ENCODE peak calls at places on chromosomes 2 and 18, in nine cellular contexts. One of them, this sample, is unnamed.

GRCh38 chr2:96533292-96534073 is 3.1 kb upstream of the ARID5A start:
- DNase-seq in lower lobe of right lung: peak
- DNase-seq in brain microvascular endothelial cell: no peak
- DNase-seq in fibroblast of villous mesenchyme: peak
- DNase-seq in PC-9: peak
- DNase-seq in cardiac fibroblast: peak
- DNase-seq in CD14-positive monocyte: peak
- DNase-seq in BE2C: no peak
- DNase-seq in RWPE1: peak
- DNase-seq in this sample: peak

GRCh38 chr2:153819501-153819900 is 52.2 kb upstream of the GALNT13 start:
- DNase-seq in lower lobe of right lung: no peak
- DNase-seq in brain microvascular endothelial cell: no peak
- DNase-seq in fibroblast of villous mesenchyme: no peak
- DNase-seq in PC-9: no peak
- DNase-seq in cardiac fibroblast: no peak
- DNase-seq in CD14-positive monocyte: no peak
- DNase-seq in BE2C: no peak
- DNase-seq in RWPE1: no peak
- DNase-seq in this sample: no peak

GRCh38 chr18:22504665-22505064 is 87.0 kb upstream of the CTAGE1 start:
- DNase-seq in lower lobe of right lung: no peak
- DNase-seq in brain microvascular endothelial cell: no peak
- DNase-seq in fibroblast of villous mesenchyme: peak
- DNase-seq in PC-9: no peak
- DNase-seq in cardiac fibroblast: no peak
- DNase-seq in CD14-positive monocyte: no peak
- DNase-seq in BE2C: no peak
- DNase-seq in RWPE1: peak
- DNase-seq in this sample: no peak

GRCh38 chr2:230906471-230907230 is 18.4 kb downstream of the GPR55 start:
- DNase-seq in lower lobe of right lung: no peak
- DNase-seq in brain microvascular endothelial cell: no peak
- DNase-seq in fibroblast of villous mesenchyme: no peak
- DNase-seq in PC-9: no peak
- DNase-seq in cardiac fibroblast: no peak
- DNase-seq in CD14-positive monocyte: no peak
- DNase-seq in BE2C: no peak
- DNase-seq in RWPE1: no peak
- DNase-seq in this sample: no peak

GRCh38 chr2:237669628-237670351 is 42.4 kb downstream of the LRRFIP1 start:
- DNase-seq in lower lobe of right lung: no peak
- DNase-seq in brain microvascular endothelial cell: peak
- DNase-seq in fibroblast of villous mesenchyme: peak
- DNase-seq in PC-9: no peak
- DNase-seq in cardiac fibroblast: peak
- DNase-seq in CD14-positive monocyte: no peak
- DNase-seq in BE2C: peak
- DNase-seq in RWPE1: no peak
- DNase-seq in this sample: peak

GRCh38 chr2:1781291-1782080 is 37.2 kb upstream of the PXDN start:
- DNase-seq in lower lobe of right lung: no peak
- DNase-seq in brain microvascular endothelial cell: peak
- DNase-seq in fibroblast of villous mesenchyme: no peak
- DNase-seq in PC-9: no peak
- DNase-seq in cardiac fibroblast: no peak
- DNase-seq in CD14-positive monocyte: no peak
- DNase-seq in BE2C: no peak
- DNase-seq in RWPE1: no peak
- DNase-seq in this sample: no peak

GRCh38 chr2:205766765-205767359 is 84.6 kb downstream of the NRP2 start:
- DNase-seq in lower lobe of right lung: peak
- DNase-seq in brain microvascular endothelial cell: peak
- DNase-seq in fibroblast of villous mesenchyme: peak
- DNase-seq in PC-9: peak
- DNase-seq in cardiac fibroblast: peak
- DNase-seq in CD14-positive monocyte: no peak
- DNase-seq in BE2C: peak
- DNase-seq in RWPE1: peak
- DNase-seq in this sample: peak

GRCh38 chr2:235669983-235670962 is 176.4 kb downstream of the AGAP1 start:
- DNase-seq in lower lobe of right lung: peak
- DNase-seq in brain microvascular endothelial cell: peak
- DNase-seq in fibroblast of villous mesenchyme: peak
- DNase-seq in PC-9: peak
- DNase-seq in cardiac fibroblast: peak
- DNase-seq in CD14-positive monocyte: no peak
- DNase-seq in BE2C: peak
- DNase-seq in RWPE1: peak
- DNase-seq in this sample: peak

GRCh38 chr2:19669605-19670004 is 232.2 kb downstream of the TTC32 start:
- DNase-seq in lower lobe of right lung: no peak
- DNase-seq in brain microvascular endothelial cell: no peak
- DNase-seq in fibroblast of villous mesenchyme: peak
- DNase-seq in PC-9: no peak
- DNase-seq in cardiac fibroblast: no peak
- DNase-seq in CD14-positive monocyte: no peak
- DNase-seq in BE2C: no peak
- DNase-seq in RWPE1: no peak
- DNase-seq in this sample: no peak

GRCh38 chr2:178059656-178060055 is 12.9 kb downstream of the PDE11A start:
- DNase-seq in lower lobe of right lung: no peak
- DNase-seq in brain microvascular endothelial cell: no peak
- DNase-seq in fibroblast of villous mesenchyme: no peak
- DNase-seq in PC-9: no peak
- DNase-seq in cardiac fibroblast: no peak
- DNase-seq in CD14-positive monocyte: no peak
- DNase-seq in BE2C: no peak
- DNase-seq in RWPE1: no peak
- DNase-seq in this sample: no peak

GRCh38 chr2:70949086-70949485 is 13.4 kb downstream of the ATP6V1B1 start:
- DNase-seq in lower lobe of right lung: no peak
- DNase-seq in brain microvascular endothelial cell: no peak
- DNase-seq in fibroblast of villous mesenchyme: no peak
- DNase-seq in PC-9: no peak
- DNase-seq in cardiac fibroblast: no peak
- DNase-seq in CD14-positive monocyte: no peak
- DNase-seq in BE2C: no peak
- DNase-seq in RWPE1: no peak
- DNase-seq in this sample: no peak

GRCh38 chr2:219175486-219175885 is 1.2 kb downstream of the CNPPD1 start:
- DNase-seq in lower lobe of right lung: no peak
- DNase-seq in brain microvascular endothelial cell: no peak
- DNase-seq in fibroblast of villous mesenchyme: no peak
- DNase-seq in PC-9: no peak
- DNase-seq in cardiac fibroblast: no peak
- DNase-seq in CD14-positive monocyte: no peak
- DNase-seq in BE2C: no peak
- DNase-seq in RWPE1: no peak
- DNase-seq in this sample: no peak

GRCh38 chr2:219174801-219175200 is 1.9 kb downstream of the CNPPD1 start:
- DNase-seq in lower lobe of right lung: no peak
- DNase-seq in brain microvascular endothelial cell: no peak
- DNase-seq in fibroblast of villous mesenchyme: no peak
- DNase-seq in PC-9: no peak
- DNase-seq in cardiac fibroblast: no peak
- DNase-seq in CD14-positive monocyte: no peak
- DNase-seq in BE2C: no peak
- DNase-seq in RWPE1: no peak
- DNase-seq in this sample: no peak

GRCh38 chr2:219176818-219177593 is at the start of gene CNPPD1:
- DNase-seq in lower lobe of right lung: peak
- DNase-seq in brain microvascular endothelial cell: peak
- DNase-seq in fibroblast of villous mesenchyme: peak
- DNase-seq in PC-9: peak
- DNase-seq in cardiac fibroblast: peak
- DNase-seq in CD14-positive monocyte: peak
- DNase-seq in BE2C: peak
- DNase-seq in RWPE1: peak
- DNase-seq in this sample: peak

GRCh38 chr2:219177594-219178376 is at the start of gene RETREG2:
- DNase-seq in lower lobe of right lung: peak
- DNase-seq in brain microvascular endothelial cell: peak
- DNase-seq in fibroblast of villous mesenchyme: peak
- DNase-seq in PC-9: peak
- DNase-seq in cardiac fibroblast: peak
- DNase-seq in CD14-positive monocyte: peak
- DNase-seq in BE2C: peak
- DNase-seq in RWPE1: peak
- DNase-seq in this sample: peak

DNA sequence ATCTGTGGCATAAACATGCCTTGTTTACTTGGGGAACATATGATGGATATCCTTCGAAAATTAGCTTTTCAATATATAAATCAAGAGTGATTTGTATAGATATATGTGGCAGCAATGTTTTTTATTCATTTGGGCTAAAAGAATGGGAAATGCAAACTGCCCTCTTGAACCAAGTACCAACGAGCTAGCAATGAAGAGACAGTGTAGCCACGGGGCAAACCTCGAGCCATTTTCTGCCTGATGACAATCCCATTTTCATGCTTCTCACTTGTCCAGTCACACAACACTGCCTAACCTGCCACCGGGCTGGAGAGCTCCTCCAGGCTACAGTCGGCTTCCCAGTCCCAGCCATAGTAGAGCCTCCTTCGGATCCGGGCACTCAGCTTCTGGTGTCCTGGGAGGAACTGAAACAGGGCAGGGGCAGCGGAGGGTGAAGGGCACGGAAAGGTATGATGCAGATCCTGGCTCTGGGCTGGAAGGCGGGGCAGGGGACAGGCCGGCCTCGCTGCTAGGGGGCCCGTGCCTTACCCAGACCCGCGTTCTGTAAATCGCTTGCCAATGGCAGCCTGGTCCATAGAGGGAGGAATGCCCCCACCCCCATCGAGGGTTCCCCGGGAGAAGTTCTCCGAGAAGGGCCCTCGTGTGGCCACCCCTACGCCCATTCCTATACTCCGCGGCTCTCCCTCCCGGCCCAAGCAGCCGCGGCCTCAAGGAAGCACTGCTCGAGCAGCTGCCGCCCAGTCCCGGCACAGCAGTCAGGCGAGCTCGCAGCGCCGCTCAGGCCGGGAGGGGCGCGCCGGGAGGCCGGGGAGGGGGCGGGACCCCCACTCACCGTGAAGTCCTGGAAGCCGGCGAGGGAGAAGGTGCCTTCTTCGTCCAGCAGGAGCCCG is 552 bp downstream of the CNPPD1 start:
- DNase-seq in lower lobe of right lung: peak
- DNase-seq in brain microvascular endothelial cell: peak
- DNase-seq in fibroblast of villous mesenchyme: peak
- DNase-seq in PC-9: no peak
- DNase-seq in cardiac fibroblast: peak
- DNase-seq in CD14-positive monocyte: peak
- DNase-seq in BE2C: peak
- DNase-seq in RWPE1: peak
- DNase-seq in this sample: peak
- TF ChIP-seq CTCF in lower lobe of right lung: peak
- TF ChIP-seq CTCF in brain microvascular endothelial cell: no peak
- TF ChIP-seq CTCF in fibroblast of villous mesenchyme: no peak
- TF ChIP-seq CTCF in PC-9: no peak
- TF ChIP-seq CTCF in cardiac fibroblast: no peak
- TF ChIP-seq CTCF in CD14-positive monocyte: no peak
- TF ChIP-seq CTCF in BE2C: no peak
- TF ChIP-seq CTCF in RWPE1: no peak
- TF ChIP-seq CTCF in this sample: no peak

GRCh38 chr2:6444529-6444928 is 421.2 kb downstream of the CMPK2 start:
- DNase-seq in lower lobe of right lung: no peak
- DNase-seq in brain microvascular endothelial cell: no peak
- DNase-seq in fibroblast of villous mesenchyme: no peak
- DNase-seq in PC-9: no peak
- DNase-seq in cardiac fibroblast: no peak
- DNase-seq in CD14-positive monocyte: no peak
- DNase-seq in BE2C: no peak
- DNase-seq in RWPE1: no peak
- DNase-seq in this sample: no peak
- TF ChIP-seq CTCF in lower lobe of right lung: no peak
- TF ChIP-seq CTCF in brain microvascular endothelial cell: no peak
- TF ChIP-seq CTCF in fibroblast of villous mesenchyme: no peak
- TF ChIP-seq CTCF in PC-9: no peak
- TF ChIP-seq CTCF in cardiac fibroblast: no peak
- TF ChIP-seq CTCF in CD14-positive monocyte: no peak
- TF ChIP-seq CTCF in BE2C: no peak
- TF ChIP-seq CTCF in RWPE1: no peak
- TF ChIP-seq CTCF in this sample: no peak

DNA sequence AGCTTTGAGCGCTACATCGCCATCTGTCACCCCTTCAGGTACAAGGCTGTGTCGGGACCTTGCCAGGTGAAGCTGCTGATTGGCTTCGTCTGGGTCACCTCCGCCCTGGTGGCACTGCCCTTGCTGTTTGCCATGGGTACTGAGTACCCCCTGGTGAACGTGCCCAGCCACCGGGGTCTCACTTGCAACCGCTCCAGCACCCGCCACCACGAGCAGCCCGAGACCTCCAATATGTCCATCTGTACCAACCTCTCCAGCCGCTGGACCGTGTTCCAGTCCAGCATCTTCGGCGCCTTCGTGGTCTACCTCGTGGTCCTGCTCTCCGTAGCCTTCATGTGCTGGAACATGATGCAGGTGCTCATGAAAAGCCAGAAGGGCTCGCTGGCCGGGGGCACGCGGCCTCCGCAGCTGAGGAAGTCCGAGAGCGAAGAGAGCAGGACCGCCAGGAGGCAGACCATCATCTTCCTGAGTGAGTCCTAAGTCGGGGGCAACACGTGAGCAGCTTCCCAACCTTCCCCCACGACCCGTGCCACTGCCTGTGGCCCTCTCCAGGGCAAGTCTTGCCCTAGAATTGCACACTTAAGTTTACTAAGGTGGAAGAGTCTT is 928 bp downstream of the GPR39 start:
- DNase-seq in lower lobe of right lung: no peak
- DNase-seq in brain microvascular endothelial cell: no peak
- DNase-seq in fibroblast of villous mesenchyme: no peak
- DNase-seq in PC-9: no peak
- DNase-seq in cardiac fibroblast: no peak
- DNase-seq in CD14-positive monocyte: no peak
- DNase-seq in BE2C: no peak
- DNase-seq in RWPE1: no peak
- DNase-seq in this sample: no peak
- TF ChIP-seq CTCF in lower lobe of right lung: no peak
- TF ChIP-seq CTCF in brain microvascular endothelial cell: no peak
- TF ChIP-seq CTCF in fibroblast of villous mesenchyme: no peak
- TF ChIP-seq CTCF in PC-9: peak
- TF ChIP-seq CTCF in cardiac fibroblast: no peak
- TF ChIP-seq CTCF in CD14-positive monocyte: no peak
- TF ChIP-seq CTCF in BE2C: no peak
- TF ChIP-seq CTCF in RWPE1: no peak
- TF ChIP-seq CTCF in this sample: no peak

DNA sequence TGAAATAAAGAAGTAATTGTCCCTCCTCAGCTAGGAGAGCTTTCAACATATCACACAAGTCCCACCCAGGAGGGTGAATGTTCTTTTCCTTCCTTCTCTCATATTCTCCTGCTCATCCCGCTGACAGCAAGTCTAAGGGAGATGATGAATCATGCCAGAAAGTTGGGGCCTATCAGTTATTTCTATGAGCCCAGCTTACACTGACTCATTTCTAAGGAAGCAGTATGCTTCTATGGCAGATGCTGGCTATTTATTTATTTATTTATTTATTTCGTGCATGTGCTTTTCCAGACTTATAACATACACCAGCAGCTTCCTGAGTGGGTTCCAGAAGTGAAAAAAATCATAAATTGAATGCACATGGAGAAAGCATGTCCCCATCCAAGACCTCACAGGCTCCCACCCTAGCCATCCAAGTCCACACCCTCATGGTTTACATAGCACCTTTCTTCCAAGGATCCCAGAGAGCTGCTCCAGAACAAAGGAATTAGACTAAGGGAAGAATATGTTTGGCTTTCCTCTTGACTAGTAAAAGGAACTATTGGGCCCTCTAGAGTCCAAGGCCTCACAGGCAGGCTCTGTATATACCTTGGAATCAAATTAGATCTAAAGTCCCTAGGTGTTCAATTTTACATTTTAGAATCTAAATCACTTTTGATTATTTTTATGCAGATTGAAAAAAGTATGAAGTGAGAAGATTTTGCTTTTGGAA is 1074.2 kb upstream of the ZEB2 start:
- DNase-seq in lower lobe of right lung: no peak
- DNase-seq in brain microvascular endothelial cell: peak
- DNase-seq in fibroblast of villous mesenchyme: peak
- DNase-seq in PC-9: peak
- DNase-seq in cardiac fibroblast: peak
- DNase-seq in CD14-positive monocyte: no peak
- DNase-seq in BE2C: no peak
- DNase-seq in RWPE1: peak
- DNase-seq in this sample: peak
- TF ChIP-seq CTCF in lower lobe of right lung: no peak
- TF ChIP-seq CTCF in brain microvascular endothelial cell: peak
- TF ChIP-seq CTCF in fibroblast of villous mesenchyme: peak
- TF ChIP-seq CTCF in PC-9: no peak
- TF ChIP-seq CTCF in cardiac fibroblast: peak
- TF ChIP-seq CTCF in CD14-positive monocyte: no peak
- TF ChIP-seq CTCF in BE2C: peak
- TF ChIP-seq CTCF in RWPE1: no peak
- TF ChIP-seq CTCF in this sample: peak

This sample was measured in choroid plexus epithelial cell.